ENCODE peak calls at places on chromosomes 4 and X, in seven cellular contexts. Q is tibial artery; Y is CD8-positive, alpha-beta memory T cell; L is iPS DF 6.9; A is uterus; J is heart left ventricle; E is thyroid gland. S is an unnamed sample. For H3K4me1, the result is how much of the 10 kb centered on the place peaks cover.

GRCh38 chr4:98484031-98484430 is 174.4 kb downstream of the TSPAN5 start:
- DNase-seq in Q (no peak), Y (no peak), L (no peak), A (no peak), J (no peak), E (no peak), S (no peak)

GRCh38 chr4:47762376-47763266 is 75.2 kb downstream of the CORIN start:
- DNase-seq in Q (no peak), Y (no peak), L (no peak), A (no peak), J (no peak), E (no peak), S (no peak)

GRCh38 chrX:153782324-153782723 is 1.5 kb downstream of the SRPK3 start:
- DNase-seq in Q (no peak), Y (no peak), L (no peak), A (no peak), J (no peak), E (no peak), S (no peak)

GRCh38 chrX:153443476-153444332 is 2.2 kb downstream of the TREX2 start:
- DNase-seq in Q (no peak), Y (no peak), L (no peak), A (no peak), J (no peak), E (no peak), S (no peak)

GRCh38 chr4:14856076-14856926 is 146.0 kb upstream of the CPEB2 start:
- DNase-seq in Q (peak), Y (no peak), L (no peak), A (peak), J (no peak), E (peak), S (peak)

GRCh38 chr4:20195071-20195885 is 56.4 kb upstream of the SLIT2 start:
- DNase-seq in Q (no peak), Y (no peak), L (no peak), A (no peak), J (no peak), E (no peak), S (no peak)

GRCh38 chr4:75243570-75243969 is 270.6 kb downstream of the RCHY1 start:
- DNase-seq in Q (no peak), Y (no peak), L (no peak), A (peak), J (no peak), E (no peak), S (no peak)

GRCh38 chr4:121220698-121221097 is 56.6 kb upstream of the TNIP3 start:
- DNase-seq in Q (no peak), Y (no peak), L (no peak), A (no peak), J (no peak), E (no peak), S (no peak)

GRCh38 chr4:41509411-41510008 is 28.4 kb upstream of the LIMCH1 start:
- DNase-seq in Q (peak), Y (no peak), L (no peak), A (no peak), J (peak), E (peak), S (peak)

GRCh38 chr4:15186149-15186548 is 183.9 kb downstream of the CPEB2 start:
- DNase-seq in Q (no peak), Y (no peak), L (no peak), A (no peak), J (no peak), E (no peak), S (no peak)

GRCh38 chr4:162201673-162202072 is 37.9 kb upstream of the FSTL5 start:
- DNase-seq in Q (no peak), Y (no peak), L (no peak), A (no peak), J (no peak), E (no peak), S (no peak)

GRCh38 chr4:184163813-184164212 is 53.9 kb downstream of the ENPP6 start:
- DNase-seq in Q (peak), Y (no peak), L (no peak), A (no peak), J (peak), E (peak), S (peak)

GRCh38 chrX:154784149-154784985 is 20.9 kb downstream of the MPP1 start:
- DNase-seq in Q (no peak), Y (no peak), L (no peak), A (no peak), J (no peak), E (no peak), S (no peak)

DNA sequence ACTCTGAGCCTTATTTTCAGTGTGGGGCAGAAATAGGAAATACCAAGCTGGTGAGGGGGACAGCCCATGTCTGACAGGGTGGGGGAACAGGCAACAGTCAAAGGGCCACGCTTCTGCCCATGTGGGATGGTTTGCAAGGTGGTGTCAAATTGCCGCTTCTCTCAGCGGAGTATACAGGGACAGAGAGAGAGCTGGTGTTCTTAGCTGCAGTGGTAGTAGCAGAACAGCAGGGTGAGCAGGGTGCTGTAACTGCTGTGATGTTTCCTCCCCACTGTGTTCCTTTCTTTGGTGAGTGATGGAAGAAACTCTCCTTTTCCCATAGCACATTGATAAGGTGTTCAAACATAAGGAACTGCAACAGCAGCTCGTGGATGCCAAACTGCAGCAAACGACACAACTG is 37.9 kb downstream of the RBBP7 start:
- DNase-seq in Q (no peak), Y (no peak), L (no peak), A (no peak), J (no peak), E (no peak), S (no peak)
- H3K4me1 ChIP-seq in Q (under half), Y (under half), L (under half), A (under half), J (under half), E (under half), S (under half)

DNA sequence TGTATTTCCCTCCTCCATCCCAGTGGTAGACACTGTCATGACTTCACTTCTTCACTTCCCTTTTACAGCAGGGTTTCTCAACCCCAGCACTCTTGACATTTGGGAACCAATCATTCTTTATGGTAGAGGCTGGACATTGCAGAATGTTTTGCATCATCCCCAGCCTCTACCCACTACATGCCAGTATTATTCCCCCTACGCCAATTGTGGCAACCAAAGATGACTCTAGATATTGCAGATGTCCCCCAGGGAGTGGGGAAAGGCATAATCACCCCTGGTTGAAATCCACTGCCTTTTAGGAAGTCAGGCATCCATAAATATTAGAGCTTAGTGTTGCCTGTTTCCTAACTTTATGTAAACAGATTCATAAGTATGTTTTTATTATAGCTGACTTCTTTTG is 138.6 kb downstream of the AMELX start:
- DNase-seq in Q (no peak), Y (no peak), L (no peak), A (no peak), J (no peak), E (no peak), S (no peak)
- H3K4me1 ChIP-seq in Q (under half), Y (under half), L (under half), A (under half), J (under half), E (under half), S (under half)

GRCh38 chr4:168174308-168174707 is 82.0 kb downstream of the ANXA10 start:
- DNase-seq in Q (no peak), Y (no peak), L (no peak), A (no peak), J (no peak), E (no peak), S (no peak)
- H3K4me1 ChIP-seq in Q (under half), Y (under half), L (under half), A (under half), J (under half), E (under half), S (under half)

GRCh38 chr4:108051343-108051742 is 61.7 kb downstream of the HADH start:
- DNase-seq in Q (no peak), Y (no peak), L (no peak), A (no peak), J (no peak), E (no peak), S (no peak)

GRCh38 chr4:108054025-108054424 is 64.3 kb downstream of the HADH start:
- DNase-seq in Q (no peak), Y (no peak), L (no peak), A (no peak), J (no peak), E (no peak), S (no peak)

GRCh38 chr4:108052511-108052910 is 62.8 kb downstream of the HADH start:
- DNase-seq in Q (no peak), Y (no peak), L (no peak), A (no peak), J (no peak), E (no peak), S (no peak)

GRCh38 chr4:108055787-108056186 is 66.1 kb downstream of the HADH start:
- DNase-seq in Q (no peak), Y (no peak), L (no peak), A (no peak), J (no peak), E (no peak), S (no peak)

GRCh38 chr4:108053281-108053701 is 63.6 kb downstream of the HADH start:
- DNase-seq in Q (no peak), Y (no peak), L (no peak), A (no peak), J (no peak), E (no peak), S (no peak)
- H3K4me1 ChIP-seq in Q (under half), Y (half or more), L (under half), A (under half), J (under half), E (under half), S (under half)

DNA sequence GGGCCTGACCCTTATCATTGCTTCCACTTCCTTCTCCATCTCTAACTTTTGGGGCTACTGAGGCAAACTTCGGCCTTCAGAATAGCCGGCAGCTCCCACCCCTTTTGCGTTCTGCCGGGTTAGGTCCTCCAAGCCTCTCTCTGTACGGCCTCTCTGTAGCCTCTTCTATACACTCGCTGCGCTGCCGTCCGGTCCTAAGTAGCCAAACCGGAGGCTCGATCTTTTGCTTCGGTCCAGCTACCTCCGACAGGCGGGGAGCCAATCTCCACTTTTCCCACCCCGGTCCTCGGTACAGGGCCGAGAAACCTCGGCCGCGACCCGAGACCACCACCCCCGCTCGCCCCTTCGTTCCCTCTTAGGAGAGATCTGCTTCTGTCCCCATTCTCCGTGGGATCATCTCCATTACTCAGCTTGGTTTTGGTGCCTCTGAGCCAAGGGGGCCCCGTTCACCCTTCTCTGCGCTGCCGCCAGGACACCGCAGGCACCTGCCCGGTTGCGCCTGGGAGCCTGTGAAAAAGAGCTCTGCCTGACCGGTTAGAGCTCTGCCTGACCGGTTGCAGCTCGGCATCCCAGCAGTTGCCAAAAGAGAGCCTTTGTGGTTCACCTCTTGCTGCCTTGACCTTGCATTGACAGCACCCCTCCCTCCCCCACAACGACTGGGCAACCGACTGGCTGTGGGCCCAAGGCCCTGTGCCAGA is 1.0 kb upstream of the HTR2C start:
- DNase-seq in Q (no peak), Y (no peak), L (no peak), A (no peak), J (no peak), E (no peak), S (no peak)
- H3K4me1 ChIP-seq in Q (under half), Y (under half), L (under half), A (under half), J (under half), E (under half), S (under half)

GRCh38 chr4:2800691-2801596 is 8.1 kb downstream of the SH3BP2 start:
- DNase-seq in Q (peak), Y (no peak), L (no peak), A (peak), J (peak), E (peak), S (peak)

GRCh38 chr4:2804973-2805501 is 12.2 kb downstream of the SH3BP2 start:
- DNase-seq in Q (no peak), Y (no peak), L (no peak), A (no peak), J (no peak), E (no peak), S (no peak)

GRCh38 chr4:2804449-2804972 is 11.6 kb downstream of the SH3BP2 start:
- DNase-seq in Q (no peak), Y (no peak), L (no peak), A (no peak), J (no peak), E (no peak), S (no peak)

GRCh38 chr4:2803624-2804448 is 11.0 kb downstream of the SH3BP2 start:
- DNase-seq in Q (peak), Y (no peak), L (no peak), A (no peak), J (no peak), E (peak), S (no peak)

DNA sequence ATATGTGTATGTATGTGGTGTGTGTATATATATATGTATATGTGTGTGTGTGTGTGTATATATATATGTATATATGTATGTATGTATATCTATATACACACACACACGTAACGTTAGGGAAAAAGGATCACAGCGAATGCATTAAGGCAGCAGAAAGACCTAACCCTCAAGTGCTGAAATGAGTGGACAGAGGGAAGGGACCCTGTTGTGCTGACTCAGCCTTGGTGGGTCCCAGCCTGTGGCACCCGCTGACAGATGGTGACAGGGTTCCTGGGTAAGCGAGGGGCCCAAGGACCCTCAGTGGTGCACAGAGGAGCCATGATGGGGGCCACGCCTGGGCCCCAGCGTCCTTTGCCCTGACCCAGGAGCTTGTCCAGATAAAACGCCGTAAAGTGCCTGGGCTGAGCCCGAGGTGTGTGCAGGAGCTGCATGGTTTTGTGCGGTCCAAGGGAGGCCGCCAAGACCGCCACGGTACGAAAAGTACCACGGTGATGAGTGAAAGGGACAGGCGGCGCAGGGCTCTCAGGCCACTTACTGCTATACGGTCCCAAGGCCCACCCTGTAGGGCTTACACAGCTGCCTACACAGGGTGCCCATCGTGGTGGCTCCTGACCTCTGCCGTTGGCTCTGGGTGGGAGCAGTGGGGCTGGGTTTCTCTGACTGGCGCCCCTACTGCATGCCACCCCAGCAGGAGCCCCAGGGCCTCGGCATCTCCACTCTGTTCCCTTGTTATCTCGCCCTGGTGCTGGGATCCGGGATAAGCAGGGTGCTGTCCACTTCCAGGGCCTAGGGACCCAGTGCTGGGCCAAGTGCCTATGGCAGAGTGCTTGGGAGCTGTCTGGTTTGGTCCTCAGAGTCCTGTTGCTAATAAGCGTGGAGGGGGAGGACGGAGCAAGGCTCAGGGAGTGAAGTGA is 10.0 kb downstream of the SH3BP2 start:
- DNase-seq in Q (no peak), Y (no peak), L (no peak), A (no peak), J (no peak), E (no peak), S (no peak)
- H3K4me1 ChIP-seq in Q (half or more), Y (under half), L (under half), A (under half), J (half or more), E (half or more), S (half or more)

GRCh38 chr4:110490109-110490508 is 14.2 kb downstream of the ENPEP start:
- DNase-seq in Q (no peak), Y (no peak), L (no peak), A (no peak), J (no peak), E (no peak), S (no peak)

GRCh38 chr4:110485452-110485851 is 9.5 kb downstream of the ENPEP start:
- DNase-seq in Q (no peak), Y (no peak), L (no peak), A (no peak), J (no peak), E (no peak), S (no peak)

GRCh38 chr4:110484767-110485166 is 8.8 kb downstream of the ENPEP start:
- DNase-seq in Q (no peak), Y (no peak), L (no peak), A (peak), J (no peak), E (no peak), S (no peak)

GRCh38 chr4:110486226-110486625 is 10.3 kb downstream of the ENPEP start:
- DNase-seq in Q (no peak), Y (no peak), L (no peak), A (no peak), J (no peak), E (no peak), S (no peak)

DNA sequence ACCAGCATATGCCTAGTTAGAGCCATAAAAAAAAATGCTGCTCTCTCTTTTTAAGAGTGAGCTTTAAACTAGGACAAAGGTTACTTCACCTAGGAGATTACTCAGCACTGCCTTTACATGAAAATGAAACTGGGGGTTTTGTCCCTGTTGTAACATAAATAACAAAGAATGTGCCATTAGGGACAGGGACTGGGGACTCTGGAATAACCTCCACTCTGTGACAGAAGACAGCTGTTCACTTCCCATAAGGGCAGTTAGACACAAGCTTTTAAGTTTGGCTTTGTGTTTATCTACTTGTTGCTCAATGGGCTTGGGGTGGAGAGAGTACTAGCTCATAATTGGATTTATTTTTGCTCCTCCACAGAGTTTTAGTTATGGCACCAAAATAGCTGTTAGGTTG is 11.9 kb downstream of the ENPEP start:
- DNase-seq in Q (no peak), Y (no peak), L (no peak), A (no peak), J (no peak), E (no peak), S (no peak)
- H3K4me1 ChIP-seq in Q (under half), Y (under half), L (under half), A (under half), J (under half), E (under half), S (under half)